ENCODE peak calls at places on chromosomes 6 and 20, in four cellular contexts. T is mesenchymal stem cell, G is IMR-90, A is H1. H is an unnamed sample. For H3K4me1, the result is how much of the 10 kb centered on the place peaks cover.

GRCh38 chr6:137784583-137784982 is 82.5 kb upstream of the TNFAIP3 start:
- DNase-seq in A (no peak), T (no peak), G (no peak), H (no peak)

GRCh38 chr6:75892384-75892783 is 143.3 kb downstream of the MYO6 start:
- DNase-seq in G (no peak), A (no peak), T (no peak), H (no peak)

GRCh38 chr20:14477125-14477524 is 139.7 kb upstream of the FLRT3 start:
- DNase-seq in A (no peak), T (peak), G (peak), H (no peak)

GRCh38 chr20:62602550-62602949 is 39.8 kb upstream of the SLCO4A1 start:
- DNase-seq in T (no peak), A (no peak), G (no peak), H (no peak)

GRCh38 chr6:146111864-146112263 is 83.0 kb downstream of the GRM1 start:
- DNase-seq in A (no peak), T (no peak), G (no peak), H (no peak)

GRCh38 chr6:113120214-113120576 is 737.0 kb upstream of the MARCKS start:
- DNase-seq in T (peak), A (no peak), G (peak), H (no peak)

GRCh38 chr6:3016473-3017280 is 17.0 kb downstream of the NQO2 start:
- DNase-seq in A (no peak), T (no peak), G (no peak), H (no peak)

GRCh38 chr20:40953856-40954255 is 74.8 kb upstream of the TOP1 start:
- DNase-seq in A (peak), T (no peak), G (peak), H (no peak)

GRCh38 chr20:10708342-10709185 is 34.8 kb upstream of the JAG1 start:
- DNase-seq in G (peak), T (peak), A (no peak), H (no peak)

GRCh38 chr6:92023410-92023940 is 1395.9 kb downstream of the EPHA7 start:
- DNase-seq in A (no peak), T (no peak), G (no peak), H (no peak)

GRCh38 chr6:70175770-70176169 is 127.1 kb downstream of the COL9A1 start:
- DNase-seq in T (no peak), A (no peak), G (no peak), H (no peak)

GRCh38 chr6:46626228-46626909 is 26.2 kb downstream of the CYP39A1 start:
- DNase-seq in G (peak), A (no peak), T (peak), H (no peak)

GRCh38 chr20:3760980-3761379 is 6.6 kb downstream of the ADISSP start:
- DNase-seq in A (no peak), G (no peak), T (peak), H (no peak)

GRCh38 chr6:105747823-105748405 is 338.2 kb upstream of the PRDM1 start:
- DNase-seq in A (no peak), T (no peak), G (no peak), H (no peak)

GRCh38 chr6:37371158-37372083 is 17.6 kb downstream of the RNF8 start:
- DNase-seq in A (no peak), G (no peak), T (no peak), H (no peak)

GRCh38 chr20:41483553-41483930 is 116.9 kb upstream of the EMILIN3 start:
- DNase-seq in T (no peak), G (peak), A (no peak), H (no peak)

GRCh38 chr6:155177369-155177961 is 86.3 kb upstream of the CLDN20 start:
- DNase-seq in T (peak), G (peak), A (no peak), H (no peak)

GRCh38 chr6:72418495-72418894 is 203.4 kb upstream of the KCNQ5 start:
- DNase-seq in A (no peak), G (peak), T (peak), H (no peak)

GRCh38 chr20:54040528-54040927 is 29.9 kb downstream of the BCAS1 start:
- DNase-seq in G (no peak), T (no peak), A (no peak), H (no peak)

GRCh38 chr6:148182378-148182777 is 160.3 kb upstream of the SASH1 start:
- DNase-seq in A (no peak), T (no peak), G (no peak), H (no peak)

GRCh38 chr6:17233531-17233930 is 47.6 kb upstream of the RBM24 start:
- DNase-seq in G (peak), T (no peak), A (no peak), H (no peak)

GRCh38 chr6:168355716-168356522 is 36.3 kb upstream of the DACT2 start:
- DNase-seq in T (peak), G (no peak), A (peak), H (peak)

GRCh38 chr6:128112494-128112893 is 211.6 kb upstream of the THEMIS start:
- DNase-seq in T (peak), A (no peak), G (peak), H (no peak)

GRCh38 chr6:64776359-64776758 is 930.7 kb downstream of the EYS start:
- DNase-seq in A (no peak), G (no peak), T (no peak), H (no peak)

GRCh38 chr6:72937160-72937559 is 288.1 kb downstream of the KHDC1L start:
- DNase-seq in G (no peak), A (no peak), T (no peak), H (no peak)

GRCh38 chr6:166046232-166046631 is 121.4 kb downstream of the TBXT start:
- DNase-seq in A (no peak), T (peak), G (peak), H (no peak)

GRCh38 chr6:132252113-132252512 is 149.2 kb downstream of the MOXD1 start:
- DNase-seq in T (no peak), A (no peak), G (no peak), H (no peak)

GRCh38 chr6:164230259-164230658 is 815.7 kb downstream of the QKI start:
- DNase-seq in G (no peak), A (no peak), T (no peak), H (no peak)

GRCh38 chr6:164227952-164228522 is 813.5 kb downstream of the QKI start:
- DNase-seq in A (no peak), G (no peak), T (no peak), H (no peak)

DNA sequence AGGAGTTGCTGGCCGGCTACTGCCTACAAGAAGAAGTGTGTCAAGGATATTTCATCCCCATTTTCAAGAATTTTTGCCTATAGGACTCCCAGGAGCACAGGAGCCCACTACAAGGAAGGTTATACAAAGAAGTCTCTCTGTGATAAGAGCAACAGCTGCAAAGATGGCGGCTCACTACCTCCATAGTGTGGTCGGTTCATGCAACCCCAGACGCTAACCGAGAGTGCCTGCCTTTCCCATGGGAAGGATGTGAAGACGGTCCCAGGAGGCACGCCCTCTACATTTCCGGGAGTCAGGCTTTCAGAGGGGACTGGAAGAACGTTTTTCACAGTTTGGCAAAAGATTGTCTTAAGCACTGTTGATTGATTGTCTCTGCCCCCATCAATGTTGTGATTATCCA is 816.3 kb downstream of the QKI start:
- DNase-seq in A (no peak), T (no peak), G (no peak), H (no peak)
- H4K8ac ChIP-seq in A (no peak), T (no peak), G (no peak), H (no peak)

DNA sequence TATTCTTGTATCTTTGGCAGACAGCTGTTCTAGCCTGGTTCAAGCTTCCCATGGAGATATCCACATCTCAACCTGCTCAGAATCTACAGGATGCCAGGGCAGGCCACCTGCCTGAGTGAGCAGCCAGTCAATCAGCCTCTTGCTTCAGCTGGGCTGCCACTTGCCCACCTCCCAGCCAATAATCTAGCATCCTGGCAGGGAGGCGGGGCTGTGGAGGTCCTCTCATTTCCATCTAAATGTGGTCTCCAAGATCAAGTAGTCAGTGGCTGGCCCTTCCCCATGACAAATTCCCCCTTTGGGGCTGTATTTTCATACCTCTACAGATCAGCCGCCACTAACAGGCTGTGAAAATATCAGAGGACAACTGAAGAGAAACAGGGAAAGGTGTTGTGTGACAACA is 33.0 kb upstream of the SPDEF start:
- DNase-seq in A (no peak), G (no peak), T (no peak), H (no peak)
- H3K4me1 ChIP-seq in A (under half), G (under half), T (under half), H (under half)

GRCh38 chr20:38963745-38964144 is 1.6 kb downstream of the DHX35 start:
- DNase-seq in A (no peak), G (no peak), T (no peak), H (no peak)

GRCh38 chr20:38965264-38965663 is 3.1 kb downstream of the DHX35 start:
- DNase-seq in G (no peak), A (no peak), T (no peak), H (no peak)

GRCh38 chr20:38962898-38963484 is 847 bp downstream of the DHX35 start:
- DNase-seq in T (no peak), G (no peak), A (no peak), H (no peak)

GRCh38 chr20:38961530-38962043 is 557 bp upstream of the DHX35 start:
- DNase-seq in T (no peak), A (no peak), G (no peak), H (no peak)

GRCh38 chr20:38962044-38962897 is at the start of gene DHX35:
- DNase-seq in A (peak), G (peak), T (peak), H (peak)
- H4K8ac ChIP-seq in A (peak), G (peak), T (peak), H (peak)

GRCh38 chr20:59939052-59939878 is 840 bp downstream of the PPP1R3D start:
- DNase-seq in G (no peak), T (no peak), A (peak), H (peak)

GRCh38 chr20:59940129-59940955 is at the start of the genes FAM217B and PPP1R3D:
- DNase-seq in T (peak), A (peak), G (peak), H (peak)

GRCh38 chr20:59939879-59940128 is 301 bp downstream of the PPP1R3D start:
- DNase-seq in T (no peak), A (no peak), G (peak), H (no peak)

GRCh38 chr20:59942245-59942644 is 2.1 kb downstream of the FAM217B start:
- DNase-seq in T (no peak), G (no peak), A (no peak), H (no peak)

DNA sequence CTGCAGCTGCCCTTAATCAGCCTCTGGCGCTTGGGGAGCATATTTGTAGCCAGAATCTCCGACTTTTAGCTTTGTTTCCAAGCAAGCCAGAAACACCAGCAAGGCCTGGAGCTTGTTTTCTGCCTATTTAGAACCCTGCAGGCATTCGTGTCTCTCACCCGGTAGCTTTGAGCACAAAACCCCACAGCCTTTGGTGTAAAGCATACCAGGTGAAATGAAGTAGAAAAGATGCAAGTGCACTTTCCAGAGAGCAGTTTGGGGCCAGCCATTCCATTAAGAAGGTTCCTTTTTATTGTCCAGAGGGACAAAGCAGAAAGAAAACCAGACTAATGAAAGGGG is 736 bp downstream of the FAM217B start:
- DNase-seq in A (no peak), T (no peak), G (no peak), H (no peak)
- H3K4me1 ChIP-seq in A (under half), T (under half), G (under half), H (under half)

GRCh38 chr20:21808139-21808538 is 102.7 kb downstream of the PAX1 start:
- DNase-seq in A (no peak), G (no peak), T (no peak), H (no peak)
- H4K8ac ChIP-seq in A (peak), G (no peak), T (no peak), H (no peak)

GRCh38 chr6:42042108-42042507 is 8.2 kb upstream of the TAF8 start:
- DNase-seq in T (no peak), G (no peak), A (no peak), H (no peak)
- H3K4me1 ChIP-seq in T (under half), G (under half), A (under half), H (under half)

GRCh38 chr6:106889692-106890091 is 84.8 kb downstream of the CD24 start:
- DNase-seq in A (no peak), G (no peak), T (no peak), H (no peak)

GRCh38 chr6:106885659-106886058 is 88.9 kb downstream of the CD24 start:
- DNase-seq in A (no peak), T (no peak), G (no peak), H (no peak)

GRCh38 chr6:106886444-106886843 is 88.1 kb downstream of the CD24 start:
- DNase-seq in G (no peak), T (no peak), A (no peak), H (no peak)

GRCh38 chr6:106884576-106884975 is 90.0 kb downstream of the CD24 start:
- DNase-seq in G (no peak), A (no peak), T (no peak), H (no peak)

DNA sequence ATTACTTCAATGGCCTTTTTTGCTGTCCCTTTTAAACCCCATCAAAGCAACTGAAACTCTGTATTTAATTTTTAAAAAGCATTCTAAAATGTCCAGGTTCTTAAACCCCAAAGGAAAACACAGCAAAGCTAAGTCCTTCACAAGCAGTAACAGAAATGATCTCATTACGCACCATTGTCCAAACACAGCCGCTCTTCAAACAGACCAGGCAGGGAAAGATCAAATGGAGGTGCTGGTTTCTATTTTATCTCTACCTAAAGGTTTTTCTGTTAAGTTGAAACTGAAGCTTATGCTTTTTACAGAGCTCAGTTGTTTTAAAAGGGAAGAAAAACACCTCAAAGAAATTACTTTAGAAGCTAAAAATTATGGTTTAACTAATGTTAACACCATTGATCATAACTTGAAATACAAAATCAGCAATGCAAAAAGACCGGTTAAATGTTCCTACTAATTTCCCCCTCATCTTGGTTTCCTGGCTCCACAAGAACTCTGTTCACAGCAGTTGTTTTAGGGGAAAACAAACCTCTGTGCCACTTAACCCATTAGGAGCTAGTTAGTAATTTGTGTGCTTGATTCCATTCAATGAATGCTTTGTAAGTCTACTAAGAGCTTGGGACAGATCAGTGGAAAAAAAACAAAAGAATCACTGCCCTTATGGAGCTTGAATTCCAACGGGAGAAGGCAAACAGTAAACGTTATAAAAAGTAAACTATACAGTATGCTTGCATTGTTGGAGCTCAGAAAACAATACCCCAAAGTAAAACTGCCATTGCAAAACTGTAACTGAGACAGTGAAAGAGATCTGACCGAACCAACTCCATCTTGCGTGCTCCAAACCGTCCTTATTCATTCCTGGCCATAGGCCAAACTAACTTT is 87.4 kb downstream of the CD24 start:
- DNase-seq in A (no peak), T (no peak), G (no peak), H (no peak)
- H4K8ac ChIP-seq in A (no peak), T (no peak), G (no peak), H (no peak)